ENCODE peak calls at places on chromosomes 16 and 17, in five cellular contexts. R is BE2C, G is AG09319, Y is testis, T is upper lobe of right lung. F is an unnamed sample.
A peak's percentile ranks its signal among the peaks of the same experiment; 100 is the strongest.

GRCh38 chr16:89308391-89309333 is 91.2 kb downstream of the ZNF778 start:
- DNase-seq in R (no peak), G (no peak), Y (no peak), T (no peak), F (no peak)

GRCh38 chr16:78877114-78877513 is 723.4 kb downstream of the MAF start:
- DNase-seq in R (no peak), G (no peak), Y (no peak), T (no peak), F (no peak)

GRCh38 chr17:76092526-76093413 is 10.8 kb downstream of the EXOC7 start:
- DNase-seq in R (no peak), G (no peak), Y (no peak), T (no peak), F (no peak)

GRCh38 chr17:50916026-50916707 is 50.0 kb upstream of the TOB1 start:
- DNase-seq in R (no peak), G (no peak), Y (no peak), T (no peak), F (no peak)

GRCh38 chr17:57868007-57868774 is 18.3 kb upstream of the MRPS23 start:
- DNase-seq in R (peak; percentile 83), G (peak; percentile 84), Y (peak; percentile 50), T (no peak), F (peak; percentile 85)

GRCh38 chr16:1800703-1801102 is 7.2 kb upstream of the IGFALS start:
- DNase-seq in R (no peak), G (no peak), Y (no peak), T (no peak), F (no peak)

GRCh38 chr16:88064889-88065746 is 113.9 kb downstream of the BANP start:
- DNase-seq in R (no peak), G (no peak), Y (no peak), T (no peak), F (peak; percentile 34)

GRCh38 chr16:58331024-58331707 is 36.3 kb upstream of the PRSS54 start:
- DNase-seq in R (no peak), G (no peak), Y (no peak), T (no peak), F (no peak)

GRCh38 chr16:14284930-14285541 is 213.9 kb downstream of the MRTFB start:
- DNase-seq in R (peak; percentile 67), G (peak; percentile 31), Y (peak; percentile 74), T (peak; percentile 86), F (no peak)

GRCh38 chr16:88449267-88449561 is 3.9 kb upstream of the ZFPM1 start:
- DNase-seq in R (no peak), G (no peak), Y (no peak), T (no peak), F (no peak)

GRCh38 chr16:50684823-50685455 is 3.8 kb upstream of the SNX20 start:
- DNase-seq in R (no peak), G (no peak), Y (no peak), T (no peak), F (peak; percentile 88)

GRCh38 chr17:54754560-54754959 is 146.1 kb upstream of the TOM1L1 start:
- DNase-seq in R (peak; percentile 12), G (no peak), Y (peak; percentile 17), T (no peak), F (no peak)

GRCh38 chr16:5465714-5466113 is 368.1 kb upstream of the EEF2KMT start:
- DNase-seq in R (no peak), G (no peak), Y (no peak), T (no peak), F (no peak)

GRCh38 chr17:1627987-1628855 is at the start of gene SLC43A2:
- DNase-seq in R (peak; percentile 85), G (peak; percentile 40), Y (peak; percentile 89), T (peak; percentile 94), F (peak; percentile 74)

GRCh38 chr17:18319604-18320256 is 4.6 kb downstream of the SMCR8 start:
- DNase-seq in R (peak; percentile 50), G (peak; percentile 30), Y (peak; percentile 76), T (no peak), F (no peak)

GRCh38 chr17:80265205-80266068 is 4.8 kb downstream of the RNF213 start:
- DNase-seq in R (no peak), G (no peak), Y (no peak), T (peak; percentile 71), F (no peak)

GRCh38 chr16:49488336-49488735 is 114.7 kb downstream of the C16orf78 start:
- DNase-seq in R (no peak), G (no peak), Y (no peak), T (peak; percentile 30), F (no peak)

GRCh38 chr17:41779954-41780353 is 6.6 kb downstream of the JUP start:
- DNase-seq in R (no peak), G (no peak), Y (no peak), T (no peak), F (no peak)
- TF ChIP-seq CTCF in R (no peak), G (no peak), Y (no peak), T (no peak), F (no peak)

GRCh38 chr17:77279448-77280303 is 138.9 kb downstream of the SEC14L1 start:
- DNase-seq in R (no peak), G (no peak), Y (no peak), T (peak; percentile 93), F (no peak)
- TF ChIP-seq CTCF in R (no peak), G (no peak), Y (no peak), T (no peak), F (no peak)

GRCh38 chr17:6648181-6648580 is 3.2 kb downstream of the MED31 start:
- DNase-seq in R (no peak), G (no peak), Y (no peak), T (no peak), F (no peak)
- TF ChIP-seq CTCF in R (peak; percentile 25), G (no peak), Y (no peak), T (no peak), F (peak; percentile 22)

DNA sequence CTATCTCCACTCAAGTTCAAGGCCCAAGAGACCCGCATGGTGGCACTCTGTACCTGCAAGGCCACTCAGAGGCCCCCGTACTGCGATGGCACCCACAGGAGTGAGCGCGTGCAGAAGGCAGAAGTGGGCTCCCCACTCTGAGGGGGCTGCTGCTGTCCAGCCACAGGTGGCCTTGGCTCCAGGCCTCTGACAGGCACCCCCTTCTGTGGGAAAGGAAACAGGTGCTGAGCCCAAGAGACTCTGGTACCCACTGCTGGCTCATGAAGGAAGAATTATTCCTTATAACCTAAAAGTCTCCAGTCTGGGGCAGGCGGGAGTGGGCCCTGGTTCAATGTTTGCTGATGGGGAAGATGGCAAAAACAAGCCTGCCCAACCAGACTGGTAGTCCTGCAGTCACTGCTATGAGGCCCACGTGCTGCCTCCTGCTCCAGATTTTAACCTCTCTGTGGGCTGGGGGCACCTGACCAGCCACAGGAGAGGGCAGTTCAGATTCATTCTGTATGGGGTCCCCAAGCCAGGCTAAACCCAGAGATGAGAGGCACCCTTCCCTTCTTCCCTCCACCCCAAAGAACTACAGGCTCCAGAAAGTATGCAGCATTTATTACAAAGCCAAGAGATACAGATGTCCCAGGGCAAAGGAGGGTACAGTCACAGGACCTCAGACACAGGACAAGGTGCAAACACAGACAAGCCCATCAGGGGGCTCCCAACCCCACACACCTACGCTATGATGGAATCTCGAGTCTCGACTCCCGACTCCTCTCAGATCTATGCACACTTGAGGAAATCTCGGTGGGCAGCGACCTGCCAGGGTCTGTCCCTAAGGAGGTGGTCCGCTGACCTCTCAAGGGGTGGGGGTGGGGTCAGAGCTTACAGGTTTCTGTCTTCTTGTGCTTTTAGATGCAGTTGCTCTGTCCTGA is 3.4 kb downstream of the CISD3 start:
- DNase-seq in R (peak; percentile 49), G (no peak), Y (no peak), T (no peak), F (no peak)
- TF ChIP-seq CTCF in R (peak; percentile 49), G (no peak), Y (no peak), T (peak; percentile 14), F (no peak)

GRCh38 chr16:549544-550263 is 10.5 kb upstream of the PRR35 start:
- DNase-seq in R (no peak), G (no peak), Y (no peak), T (no peak), F (no peak)
- TF ChIP-seq CTCF in R (peak; percentile 5), G (no peak), Y (no peak), T (no peak), F (no peak)

GRCh38 chr16:65410801-65411200 is 288.9 kb upstream of the CDH11 start:
- DNase-seq in R (no peak), G (no peak), Y (no peak), T (no peak), F (no peak)
- TF ChIP-seq CTCF in R (no peak), G (no peak), Y (no peak), T (no peak), F (no peak)

GRCh38 chr17:43211480-43212402 is at the start of gene TMEM106A:
- DNase-seq in R (peak; percentile 76), G (peak; percentile 69), Y (peak; percentile 73), T (peak; percentile 91), F (peak; percentile 51)
- TF ChIP-seq CTCF in R (peak; percentile 39), G (peak; percentile 34), Y (no peak), T (peak; percentile 31), F (peak; percentile 25)